ENCODE peak calls at places on chromosomes 4 and X, in five cellular contexts. B is MM.1S, K is HCT116, I is PC-3, D is neural progenitor cell. G is an unnamed sample.

GRCh38 chr4:74057588-74057987 is 19.1 kb upstream of the CXCL3 start:
- DNase-seq in B (no peak), K (no peak), I (no peak), D (no peak), G (no peak)

GRCh38 chr4:15002659-15003440 is 569 bp downstream of the CPEB2 start:
- DNase-seq in B (peak), K (no peak), I (peak), D (peak), G (peak)

GRCh38 chrX:9134341-9134740 is 100.4 kb upstream of the FAM9B start:
- DNase-seq in B (no peak), K (no peak), I (no peak), D (no peak), G (no peak)

GRCh38 chrX:151982217-151982616 is 7.7 kb upstream of the GABRE start:
- DNase-seq in B (no peak), K (no peak), I (peak), D (no peak), G (peak)

GRCh38 chr4:122842984-122843531 is 16.4 kb downstream of the FGF2 start:
- DNase-seq in B (no peak), K (no peak), I (peak), D (peak), G (peak)

GRCh38 chrX:3252744-3253143 is 93.7 kb downstream of the MXRA5 start:
- DNase-seq in B (peak), K (no peak), I (no peak), D (no peak), G (peak)

GRCh38 chrX:125681507-125681906 is 361.8 kb downstream of the TEX13C start:
- DNase-seq in B (no peak), K (no peak), I (no peak), D (no peak), G (no peak)

GRCh38 chrX:73581002-73581628 is 18.1 kb downstream of the CHIC1 start:
- DNase-seq in B (no peak), K (no peak), I (peak), D (no peak), G (no peak)

GRCh38 chrX:15973299-15973698 is 118.7 kb upstream of the AP1S2 start:
- DNase-seq in B (peak), K (peak), I (peak), D (peak), G (peak)

GRCh38 chr4:118353452-118353851 is 649 bp upstream of the PRSS12 start:
- DNase-seq in B (no peak), K (no peak), I (peak), D (peak), G (peak)

GRCh38 chrX:38804481-38805293 is 3.4 kb downstream of the MID1IP1 start:
- DNase-seq in B (peak), K (no peak), I (peak), D (peak), G (peak)

GRCh38 chr4:5455003-5455585 is 253.3 kb downstream of the EVC2 start:
- DNase-seq in B (no peak), K (no peak), I (no peak), D (no peak), G (no peak)

GRCh38 chrX:76428243-76429130 is 977 bp downstream of the MAGEE1 start:
- DNase-seq in B (no peak), K (no peak), I (no peak), D (peak), G (peak)

GRCh38 chrX:30610050-30610449 is 32.5 kb upstream of the TASL start:
- DNase-seq in B (no peak), K (no peak), I (no peak), D (no peak), G (peak)

GRCh38 chrX:22395372-22395771 is 122.7 kb downstream of the CBLL2 start:
- DNase-seq in B (no peak), K (no peak), I (peak), D (no peak), G (peak)

GRCh38 chrX:153181822-153182221 is 2.7 kb downstream of the MAGEA1 start:
- DNase-seq in B (no peak), K (no peak), I (no peak), D (no peak), G (no peak)

DNA sequence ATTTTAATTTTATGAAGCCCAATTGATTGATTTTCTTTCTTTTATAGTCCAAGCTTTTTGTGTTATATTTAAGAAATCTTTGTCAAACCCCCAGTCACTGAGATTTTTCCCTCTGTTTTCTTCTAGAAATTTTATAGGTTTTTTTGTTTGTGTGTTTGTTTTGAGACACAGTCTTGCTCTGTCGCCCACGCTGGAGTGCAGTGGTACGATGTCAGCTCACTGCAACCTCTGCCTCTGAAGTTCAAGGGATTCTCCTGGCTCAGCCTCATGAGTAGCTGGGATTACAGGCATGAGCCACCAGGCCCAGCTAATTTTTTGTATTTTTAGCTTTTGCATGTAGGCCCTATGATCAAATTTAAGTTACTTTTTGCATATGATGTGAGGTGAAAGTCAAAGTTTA is 20.9 kb upstream of the FBXW7 start:
- DNase-seq in B (peak), K (no peak), I (no peak), D (no peak), G (no peak)
- H3K9ac ChIP-seq in B (peak), K (no peak), I (no peak), D (no peak), G (no peak)

DNA sequence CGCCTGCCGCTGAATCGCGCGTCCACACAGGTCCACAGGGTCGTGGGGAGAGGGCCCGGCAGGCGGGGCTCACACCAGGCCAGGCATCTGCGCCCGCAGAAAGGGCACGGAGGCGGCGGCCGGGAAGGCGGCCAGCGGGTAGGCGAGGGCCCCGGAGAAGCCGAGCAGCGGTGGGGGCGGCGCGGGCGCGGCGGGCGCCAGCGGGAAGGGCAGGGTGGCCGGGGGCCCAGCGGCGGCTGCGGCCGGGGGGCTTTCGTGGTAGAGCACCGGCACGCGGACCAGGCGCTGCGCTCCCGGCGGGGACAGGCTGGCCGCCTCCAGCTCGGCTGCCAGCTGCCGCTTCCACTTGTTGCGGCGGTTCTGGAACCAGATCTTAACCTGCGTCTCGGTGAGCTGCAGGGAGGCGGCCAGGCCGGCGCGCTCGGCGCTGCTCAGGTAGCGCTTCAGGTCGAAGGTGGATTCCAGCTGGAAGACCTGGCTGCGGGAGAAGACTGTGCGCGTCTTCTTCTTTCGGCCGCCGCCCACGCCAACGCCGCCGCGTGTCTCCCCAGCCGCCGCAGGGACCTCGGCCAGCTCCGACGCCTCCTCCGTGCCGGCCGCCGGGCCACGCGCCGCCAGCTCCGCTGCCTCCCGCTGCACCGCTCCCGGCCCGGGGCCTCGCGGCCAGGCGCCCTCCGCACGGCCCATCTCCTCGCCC is 3.9 kb downstream of the HMX1 start:
- DNase-seq in B (no peak), K (no peak), I (no peak), D (peak), G (no peak)
- TF ChIP-seq EZH2 in B (no peak), K (no peak), I (no peak), D (no peak), G (no peak)

DNA sequence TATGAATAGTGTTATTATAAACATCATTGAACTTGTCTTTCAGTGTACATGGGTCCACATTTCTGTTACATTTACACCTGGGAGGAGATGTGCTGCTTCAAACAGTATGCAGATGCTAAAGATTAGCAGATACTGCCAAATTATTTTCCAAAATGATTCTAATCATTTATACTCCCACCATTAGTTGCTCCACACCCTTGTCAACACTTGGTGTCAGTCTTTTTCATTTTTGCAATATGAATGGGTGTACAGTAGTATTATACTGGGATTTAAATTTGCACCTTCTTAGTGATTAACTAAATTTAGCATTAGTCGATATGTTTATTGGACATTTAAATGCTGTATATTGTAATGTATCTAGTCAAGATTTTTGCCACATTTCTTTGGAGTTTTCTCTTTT is 131.6 kb upstream of the GRID2 start:
- DNase-seq in B (no peak), K (no peak), I (peak), D (no peak), G (peak)
- TF ChIP-seq EZH2phosphoT487 in B (no peak), K (no peak), I (no peak), D (no peak), G (no peak)

DNA sequence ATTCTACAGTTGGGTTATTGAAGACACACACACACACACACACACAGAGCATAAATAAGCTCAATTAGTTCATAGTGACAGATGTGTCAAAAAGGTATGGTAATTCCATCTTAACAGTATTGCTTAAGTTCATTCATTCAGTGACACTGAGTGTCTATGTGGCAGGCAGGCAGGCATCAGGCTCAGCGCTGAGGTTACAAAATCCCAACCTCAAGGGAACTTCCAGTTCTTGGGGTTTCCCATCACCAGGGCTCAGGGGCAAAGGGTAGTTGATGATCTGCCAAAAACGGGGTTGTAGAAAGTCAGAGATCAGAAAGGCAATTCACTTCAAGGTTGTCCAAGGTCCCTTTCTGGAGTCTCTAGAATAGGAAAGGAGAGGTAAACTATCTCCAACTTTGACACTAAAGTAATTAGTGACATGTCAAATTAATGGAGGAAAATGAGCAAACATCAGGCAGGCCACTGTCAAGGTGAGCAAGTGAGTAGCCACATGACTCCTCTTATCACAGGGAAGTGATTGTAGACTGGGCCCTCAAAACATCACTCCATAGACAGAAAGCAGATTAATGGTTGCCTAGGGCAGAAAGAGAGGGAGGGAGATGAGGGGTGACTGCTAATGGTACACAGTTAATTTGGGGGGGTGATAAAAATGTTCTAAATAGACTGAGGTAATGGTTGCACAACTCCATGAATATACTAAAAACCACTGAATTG is 41.8 kb downstream of the GPC4 start:
- DNase-seq in B (no peak), K (no peak), I (no peak), D (no peak), G (no peak)
- H3K9ac ChIP-seq in B (no peak), K (no peak), I (no peak), D (no peak), G (no peak)

GRCh38 chrX:100409316-100410082 is 574 bp downstream of the PCDH19 start:
- DNase-seq in B (no peak), K (no peak), I (no peak), D (peak), G (no peak)

GRCh38 chrX:100404851-100405250 is 5.2 kb downstream of the PCDH19 start:
- DNase-seq in B (no peak), K (no peak), I (no peak), D (no peak), G (no peak)

GRCh38 chrX:100408643-100409315 is 1.3 kb downstream of the PCDH19 start:
- DNase-seq in B (no peak), K (no peak), I (no peak), D (peak), G (no peak)

GRCh38 chrX:100407784-100408642 is 2.1 kb downstream of the PCDH19 start:
- DNase-seq in B (no peak), K (no peak), I (no peak), D (peak), G (no peak)

DNA sequence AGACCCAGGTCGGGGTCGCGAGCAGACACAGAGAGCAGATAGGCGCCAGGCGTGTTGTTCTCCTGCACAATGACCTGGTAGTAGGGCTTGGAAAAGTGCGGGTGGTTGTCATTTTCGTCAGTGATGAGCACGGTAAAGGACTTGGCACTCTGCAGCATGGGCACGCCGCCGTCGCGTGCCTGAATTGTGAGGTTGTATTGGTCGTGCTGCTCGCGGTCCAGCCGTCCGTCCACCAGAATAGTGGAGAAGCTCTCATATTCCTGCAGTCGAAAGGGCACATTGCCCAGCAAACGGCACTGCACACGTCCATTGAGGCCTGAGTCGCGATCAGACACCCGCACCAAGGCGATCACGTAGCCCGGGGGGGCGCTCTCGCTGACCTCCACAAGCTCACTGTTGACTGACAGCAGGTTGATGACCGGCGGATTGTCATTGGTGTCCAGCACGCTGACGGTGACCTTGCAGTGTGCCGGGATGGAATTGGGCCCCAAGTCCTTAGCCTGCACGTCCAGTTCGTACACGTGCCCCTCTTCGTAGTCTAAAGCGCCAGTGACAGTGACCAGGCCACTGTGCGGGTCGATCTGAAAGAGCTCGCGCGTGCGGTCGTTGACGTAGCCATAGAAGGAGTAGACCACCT is 2.8 kb downstream of the PCDH19 start:
- DNase-seq in B (no peak), K (no peak), I (no peak), D (no peak), G (no peak)
- TF ChIP-seq EZH2 in B (no peak), K (no peak), I (no peak), D (no peak), G (no peak)

GRCh38 chr4:148207074-148207473 is 235.1 kb downstream of the NR3C2 start:
- DNase-seq in B (no peak), K (no peak), I (no peak), D (no peak), G (no peak)
- TF ChIP-seq EZH2phosphoT487 in B (no peak), K (no peak), I (no peak), D (no peak), G (no peak)

GRCh38 chr4:183773790-183774189 is 114.7 kb downstream of the TRAPPC11 start:
- DNase-seq in B (no peak), K (no peak), I (no peak), D (no peak), G (no peak)
- H3K9ac ChIP-seq in B (no peak), K (no peak), I (no peak), D (no peak), G (no peak)